ENCODE peak calls at places on chromosome 11, in ten cellular contexts. D is GM13977; I is kidney glomerular epithelial cell; F is HTR-8/SVneo; C is H1; H is NCI-H748 treated with DMSO at 0.1 percent for 48 hours; T is CD4-positive, alpha-beta memory T cell; E is AG10803; W is activated naive CD8-positive, alpha-beta T cell treated with anti-CD3 and anti-CD28 coated beads, Interleukin-2, amount 50 U/mL, for 24 hours; G is Karpas-422. O is an unnamed sample.

GRCh38 chr11:6855971-6856542 is 6.8 kb upstream of the OR10A2 start:
- DNase-seq in D (no peak), I (peak; percentile 52), F (no peak), C (no peak), H (no peak), T (no peak), E (peak; percentile 13), W (no peak), G (no peak), O (peak; percentile 51)

GRCh38 chr11:73996161-73996747 is 12.6 kb downstream of the UCP3 start:
- DNase-seq in D (no peak), I (no peak), F (no peak), C (no peak), H (no peak), T (no peak), E (no peak), W (no peak), G (peak; percentile 40), O (no peak)

GRCh38 chr11:65170058-65170534 is at the start of gene SPDYC:
- DNase-seq in D (no peak), I (no peak), F (no peak), C (no peak), H (no peak), T (no peak), E (no peak), W (no peak), G (no peak), O (no peak)

GRCh38 chr11:65870706-65871681 is 1.6 kb downstream of the EFEMP2 start:
- DNase-seq in D (no peak), I (no peak), F (no peak), C (no peak), H (no peak), T (no peak), E (peak; percentile 29), W (no peak), G (no peak), O (no peak)

GRCh38 chr11:83069441-83070043 is 2.2 kb downstream of the RAB30 start:
- DNase-seq in D (no peak), I (no peak), F (no peak), C (no peak), H (no peak), T (no peak), E (no peak), W (no peak), G (peak; percentile 67), O (no peak)

GRCh38 chr11:36073411-36074203 is 129.7 kb downstream of the LDLRAD3 start:
- DNase-seq in D (no peak), I (no peak), F (peak; percentile 40), C (no peak), H (no peak), T (no peak), E (peak; percentile 82), W (no peak), G (no peak), O (peak; percentile 74)

GRCh38 chr11:126024143-126024542 is 38.5 kb downstream of the CDON start:
- DNase-seq in D (no peak), I (no peak), F (no peak), C (no peak), H (no peak), T (no peak), E (no peak), W (no peak), G (no peak), O (no peak)

GRCh38 chr11:5803982-5804381 is 4.7 kb upstream of the OR52N2 start:
- DNase-seq in D (no peak), I (no peak), F (no peak), C (no peak), H (no peak), T (no peak), E (no peak), W (no peak), G (no peak), O (no peak)

GRCh38 chr11:134689886-134690285 is 277.8 kb upstream of the B3GAT1 start:
- DNase-seq in D (no peak), I (no peak), F (no peak), C (no peak), H (no peak), T (no peak), E (no peak), W (no peak), G (no peak), O (no peak)

GRCh38 chr11:3181722-3182461 is 16.8 kb upstream of the OSBPL5 start:
- DNase-seq in D (no peak), I (no peak), F (no peak), C (no peak), H (no peak), T (no peak), E (no peak), W (no peak), G (no peak), O (no peak)

GRCh38 chr11:69080361-69080973 is 31.7 kb downstream of the TPCN2 start:
- DNase-seq in D (no peak), I (no peak), F (peak; percentile 64), C (no peak), H (no peak), T (peak; percentile 27), E (peak; percentile 51), W (peak; percentile 22), G (no peak), O (peak; percentile 65)

GRCh38 chr11:116119158-116119557 is 614.9 kb upstream of the CADM1 start:
- DNase-seq in D (no peak), I (no peak), F (no peak), C (no peak), H (no peak), T (no peak), E (no peak), W (no peak), G (no peak), O (no peak)

GRCh38 chr11:111840143-111840542 is 31.2 kb downstream of the ALG9 start:
- DNase-seq in D (no peak), I (no peak), F (no peak), C (no peak), H (no peak), T (no peak), E (peak; percentile 67), W (no peak), G (no peak), O (no peak)

GRCh38 chr11:23112987-23113886 is 253.0 kb upstream of the CCDC179 start:
- DNase-seq in D (peak; percentile 31), I (peak; percentile 63), F (peak; percentile 35), C (no peak), H (peak; percentile 68), T (no peak), E (peak; percentile 33), W (no peak), G (peak; percentile 74), O (peak; percentile 37)

GRCh38 chr11:61752117-61752924 is at the start of gene MYRF:
- DNase-seq in D (peak; percentile 87), I (no peak), F (peak; percentile 67), C (no peak), H (no peak), T (peak; percentile 46), E (no peak), W (peak; percentile 75), G (no peak), O (peak; percentile 5)

GRCh38 chr11:46696212-46696558 is 4.2 kb downstream of the ARHGAP1 start:
- DNase-seq in D (no peak), I (no peak), F (no peak), C (no peak), H (no peak), T (no peak), E (no peak), W (no peak), G (no peak), O (no peak)

GRCh38 chr11:20754957-20755356 is 85.6 kb downstream of the NELL1 start:
- DNase-seq in D (no peak), I (no peak), F (no peak), C (peak; percentile 34), H (peak; percentile 82), T (no peak), E (no peak), W (no peak), G (peak; percentile 62), O (no peak)

O was measured in HFFc6.